ENCODE peak calls at places on chromosomes 5 and 9, in ten cellular contexts. G is GM13976; N is cardiac fibroblast; A is stomach; U is HL-60; L is nephron progenitor cell; W is osteoblast; I is ovary; O is cardiac muscle cell; C is CD8-positive, alpha-beta T cell. R is an unnamed sample.

GRCh38 chr5:82169892-82170291 is 108.3 kb downstream of the RPS23 start:
- DNase-seq in O (no peak), W (no peak), C (no peak), U (no peak), G (peak), I (no peak), N (no peak), L (no peak), A (no peak), R (no peak)

GRCh38 chr5:128469924-128470323 is 68.1 kb downstream of the FBN2 start:
- DNase-seq in A (no peak), C (no peak), W (peak), G (no peak), L (no peak), N (peak), O (no peak), I (no peak), U (no peak), R (peak)

GRCh38 chr5:111075520-111075919 is 4.0 kb downstream of the TSLP start:
- DNase-seq in C (no peak), L (no peak), A (no peak), I (no peak), U (no peak), G (no peak), N (peak), W (peak), O (no peak), R (no peak)

GRCh38 chr9:114053246-114054005 is 24.7 kb downstream of the AMBP start:
- DNase-seq in L (no peak), W (peak), G (no peak), I (no peak), C (no peak), A (peak), N (no peak), O (no peak), U (no peak), R (no peak)

GRCh38 chr5:180787711-180788431 is 14.7 kb downstream of the MGAT1 start:
- DNase-seq in L (no peak), W (peak), N (no peak), G (no peak), I (peak), U (no peak), O (no peak), A (no peak), C (no peak), R (peak)

GRCh38 chr5:176365663-176366574 is 632 bp downstream of the ARL10 start:
- DNase-seq in A (no peak), I (peak), L (peak), N (peak), G (peak), C (no peak), O (peak), W (peak), U (no peak), R (no peak)

GRCh38 chr5:176733586-176734262 is 76.6 kb upstream of the UNC5A start:
- DNase-seq in G (no peak), U (no peak), O (no peak), W (peak), A (no peak), C (no peak), N (no peak), L (no peak), I (peak), R (no peak)

GRCh38 chr9:126122901-126123616 is 203.6 kb upstream of the MVB12B start:
- DNase-seq in C (no peak), L (no peak), U (no peak), G (peak), I (no peak), N (no peak), W (no peak), A (no peak), O (no peak), R (no peak)

GRCh38 chr9:135512904-135513303 is 8.3 kb upstream of the LCN1 start:
- DNase-seq in N (no peak), U (no peak), C (no peak), I (no peak), A (no peak), O (no peak), W (peak), L (no peak), G (no peak), R (no peak)

GRCh38 chr5:5387789-5388188 is 34.7 kb upstream of the ICE1 start:
- DNase-seq in O (no peak), U (no peak), W (no peak), A (no peak), C (no peak), N (no peak), I (no peak), G (no peak), L (no peak), R (no peak)

GRCh38 chr9:16202913-16203734 is 650.3 kb downstream of the CCDC171 start:
- DNase-seq in A (no peak), I (no peak), W (no peak), O (no peak), N (peak), U (no peak), G (no peak), C (no peak), L (no peak), R (peak)

GRCh38 chr5:57499262-57500050 is 16.8 kb upstream of the ACTBL2 start:
- DNase-seq in C (no peak), L (peak), U (no peak), G (peak), W (no peak), A (no peak), O (peak), N (peak), I (no peak), R (peak)

GRCh38 chr9:119052339-119053030 is 316.8 kb downstream of the BRINP1 start:
- DNase-seq in C (no peak), A (no peak), W (no peak), O (no peak), L (no peak), U (no peak), I (no peak), N (no peak), G (no peak), R (no peak)

GRCh38 chr5:652023-652515 is 39.9 kb downstream of the CEP72 start:
- DNase-seq in C (no peak), A (no peak), O (no peak), G (no peak), I (peak), L (no peak), W (no peak), U (no peak), N (no peak), R (no peak)

GRCh38 chr9:108474356-108474755 is 381.4 kb downstream of the ACTL7B start:
- DNase-seq in W (no peak), U (no peak), L (no peak), I (no peak), G (no peak), C (no peak), A (no peak), N (peak), O (no peak), R (peak)

GRCh38 chr5:179187229-179187678 is 127.1 kb downstream of the ZNF354C start:
- DNase-seq in U (no peak), G (no peak), I (no peak), O (no peak), C (no peak), L (no peak), A (no peak), N (no peak), W (peak), R (peak)
- TF ChIP-seq CTCF in U (no peak), G (no peak), I (no peak), O (peak), C (no peak), L (peak), A (no peak), N (peak), W (no peak), R (peak)

GRCh38 chr5:37792976-37793328 is 46.9 kb downstream of the GDNF start:
- DNase-seq in A (no peak), G (no peak), O (no peak), W (peak), N (peak), C (no peak), U (no peak), I (no peak), L (no peak), R (peak)
- TF ChIP-seq CTCF in A (no peak), G (no peak), O (no peak), W (peak), N (no peak), C (no peak), U (no peak), I (no peak), L (no peak), R (no peak)

GRCh38 chr5:59021837-59022514 is 439.1 kb downstream of the RAB3C start:
- DNase-seq in I (no peak), G (no peak), U (no peak), L (no peak), A (peak), C (no peak), N (no peak), W (peak), O (no peak), R (no peak)
- TF ChIP-seq CTCF in I (no peak), G (no peak), U (no peak), L (no peak), A (no peak), C (no peak), N (no peak), W (no peak), O (no peak), R (no peak)

DNA sequence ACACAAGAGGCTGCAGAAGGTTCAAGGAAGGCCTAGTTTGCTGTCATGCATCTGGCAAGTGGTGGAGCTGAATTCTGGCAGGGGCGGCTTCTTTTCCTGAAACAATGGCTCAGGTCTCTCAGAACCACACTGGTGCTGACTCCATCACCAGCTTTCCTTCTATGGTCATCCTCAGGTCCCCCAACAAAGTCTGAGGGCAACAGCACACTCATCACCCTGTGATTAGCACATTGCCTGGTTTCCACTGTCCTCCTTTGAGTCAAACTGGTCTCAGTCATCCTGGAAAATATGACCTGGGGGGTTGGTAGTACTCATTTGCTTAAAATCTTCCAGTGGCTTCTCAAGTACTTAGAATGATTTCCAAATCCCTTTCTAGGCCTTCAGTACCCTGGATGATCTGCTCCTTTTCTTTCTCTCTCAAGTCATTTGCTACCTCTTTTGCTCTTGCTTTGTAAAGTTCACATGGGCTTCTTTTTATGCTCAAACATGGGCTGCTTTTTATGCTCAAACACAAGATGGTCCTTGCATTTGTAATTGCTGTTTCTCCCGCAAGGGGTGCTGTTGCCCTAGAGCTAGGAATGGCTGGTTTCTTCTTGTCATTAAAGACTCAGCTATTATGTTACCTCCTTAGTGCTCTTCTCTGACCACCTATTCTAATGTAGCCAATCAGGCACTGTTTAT is 144.9 kb downstream of the ALDH1A1 start:
- DNase-seq in W (no peak), G (no peak), L (no peak), U (no peak), A (no peak), N (peak), I (no peak), C (no peak), O (no peak), R (no peak)
- TF ChIP-seq CTCF in W (no peak), G (no peak), L (peak), U (no peak), A (no peak), N (peak), I (no peak), C (no peak), O (peak), R (peak)

GRCh38 chr5:174317261-174317894 is 271.9 kb downstream of the NSG2 start:
- DNase-seq in C (no peak), A (no peak), I (peak), O (peak), G (peak), L (peak), N (peak), U (peak), W (peak), R (peak)
- TF ChIP-seq CTCF in C (no peak), A (no peak), I (no peak), O (peak), G (peak), L (peak), N (peak), U (peak), W (peak), R (peak)

GRCh38 chr5:96440185-96440538 is 7.1 kb upstream of the PCSK1 start:
- DNase-seq in C (no peak), G (no peak), U (no peak), L (no peak), I (no peak), W (no peak), A (no peak), N (no peak), O (no peak), R (no peak)

GRCh38 chr5:96434201-96434645 is 1.2 kb upstream of the PCSK1 start:
- DNase-seq in L (peak), W (peak), U (peak), N (peak), C (peak), O (peak), G (peak), A (peak), I (peak), R (peak)

DNA sequence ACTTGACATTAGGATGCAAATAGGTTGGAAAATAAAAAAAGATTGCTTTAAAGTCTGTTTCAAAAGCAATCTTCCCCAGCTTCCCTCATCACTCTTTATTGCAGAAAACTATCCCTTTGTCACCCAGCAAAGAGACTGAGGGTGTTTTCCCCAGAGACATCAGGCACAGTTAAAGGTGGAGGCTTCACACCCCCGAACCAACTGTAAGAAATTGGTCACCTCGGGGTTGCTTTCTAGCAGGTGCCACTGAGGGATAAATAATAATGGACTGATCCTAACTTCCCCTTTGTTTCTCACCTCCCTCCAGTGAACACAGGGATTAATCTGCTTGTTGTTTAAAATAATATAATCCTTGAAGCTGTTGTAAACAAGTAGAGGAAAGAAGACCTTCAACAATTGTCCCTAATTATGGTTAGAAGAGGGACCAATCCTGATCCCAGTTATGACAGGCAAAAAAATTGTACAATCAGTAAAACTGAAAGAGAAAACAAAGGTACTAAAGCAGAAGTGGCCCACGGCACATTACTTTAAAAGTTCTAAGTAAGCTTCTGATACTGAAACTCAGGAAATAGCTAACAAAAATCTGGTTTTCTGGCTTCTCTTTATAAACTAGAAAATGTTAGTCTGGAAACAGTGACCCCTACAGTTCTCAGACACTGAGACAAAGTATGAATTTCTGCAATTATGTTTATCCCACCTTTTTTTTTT is 6.6 kb upstream of the PCSK1 start:
- DNase-seq in A (no peak), N (peak), G (peak), L (no peak), C (no peak), I (no peak), W (no peak), O (no peak), U (no peak), R (no peak)
- TF ChIP-seq CTCF in A (no peak), N (peak), G (no peak), L (no peak), C (no peak), I (no peak), W (peak), O (peak), U (no peak), R (peak)

GRCh38 chr5:136686192-136686872 is 321.0 kb upstream of the TRPC7 start:
- DNase-seq in N (peak), A (no peak), G (no peak), L (no peak), C (no peak), O (peak), W (no peak), U (no peak), I (no peak), R (peak)
- TF ChIP-seq CTCF in N (peak), A (no peak), G (peak), L (peak), C (no peak), O (peak), W (peak), U (no peak), I (no peak), R (peak)

GRCh38 chr9:33480976-33481375 is 7.3 kb upstream of the NOL6 start:
- DNase-seq in W (no peak), C (no peak), U (no peak), G (no peak), O (no peak), I (peak), A (no peak), N (no peak), L (no peak), R (no peak)

GRCh38 chr9:33476503-33476902 is 2.8 kb upstream of the NOL6 start:
- DNase-seq in U (no peak), G (no peak), O (no peak), L (no peak), I (peak), N (no peak), C (no peak), A (no peak), W (no peak), R (no peak)

GRCh38 chr9:33475357-33475756 is 1.6 kb upstream of the NOL6 start:
- DNase-seq in N (no peak), W (no peak), U (no peak), I (no peak), G (no peak), L (no peak), A (no peak), O (no peak), C (no peak), R (no peak)

DNA sequence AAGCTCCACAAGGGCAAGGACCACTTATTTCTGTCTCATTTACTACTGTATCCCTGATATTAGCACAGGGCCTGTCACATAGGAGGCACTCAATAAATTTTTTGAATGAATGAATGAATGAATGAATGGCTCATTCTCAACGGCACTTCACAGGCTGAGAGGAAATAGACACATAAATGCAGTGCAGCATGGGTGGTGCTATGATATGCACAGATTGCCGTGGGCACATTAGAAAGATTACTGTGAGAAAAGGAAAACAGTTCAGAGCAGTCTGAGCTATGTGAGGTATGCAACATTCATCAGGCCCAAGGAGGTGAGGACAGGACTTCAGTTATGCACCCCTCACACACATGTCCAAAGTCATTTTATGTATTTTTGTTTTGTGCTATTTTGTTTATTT is 6.4 kb upstream of the NOL6 start:
- DNase-seq in N (no peak), U (no peak), L (no peak), O (no peak), A (no peak), I (no peak), G (no peak), C (no peak), W (no peak), R (no peak)
- TF ChIP-seq CTCF in N (no peak), U (no peak), L (no peak), O (no peak), A (no peak), I (no peak), G (no peak), C (no peak), W (no peak), R (no peak)

DNA sequence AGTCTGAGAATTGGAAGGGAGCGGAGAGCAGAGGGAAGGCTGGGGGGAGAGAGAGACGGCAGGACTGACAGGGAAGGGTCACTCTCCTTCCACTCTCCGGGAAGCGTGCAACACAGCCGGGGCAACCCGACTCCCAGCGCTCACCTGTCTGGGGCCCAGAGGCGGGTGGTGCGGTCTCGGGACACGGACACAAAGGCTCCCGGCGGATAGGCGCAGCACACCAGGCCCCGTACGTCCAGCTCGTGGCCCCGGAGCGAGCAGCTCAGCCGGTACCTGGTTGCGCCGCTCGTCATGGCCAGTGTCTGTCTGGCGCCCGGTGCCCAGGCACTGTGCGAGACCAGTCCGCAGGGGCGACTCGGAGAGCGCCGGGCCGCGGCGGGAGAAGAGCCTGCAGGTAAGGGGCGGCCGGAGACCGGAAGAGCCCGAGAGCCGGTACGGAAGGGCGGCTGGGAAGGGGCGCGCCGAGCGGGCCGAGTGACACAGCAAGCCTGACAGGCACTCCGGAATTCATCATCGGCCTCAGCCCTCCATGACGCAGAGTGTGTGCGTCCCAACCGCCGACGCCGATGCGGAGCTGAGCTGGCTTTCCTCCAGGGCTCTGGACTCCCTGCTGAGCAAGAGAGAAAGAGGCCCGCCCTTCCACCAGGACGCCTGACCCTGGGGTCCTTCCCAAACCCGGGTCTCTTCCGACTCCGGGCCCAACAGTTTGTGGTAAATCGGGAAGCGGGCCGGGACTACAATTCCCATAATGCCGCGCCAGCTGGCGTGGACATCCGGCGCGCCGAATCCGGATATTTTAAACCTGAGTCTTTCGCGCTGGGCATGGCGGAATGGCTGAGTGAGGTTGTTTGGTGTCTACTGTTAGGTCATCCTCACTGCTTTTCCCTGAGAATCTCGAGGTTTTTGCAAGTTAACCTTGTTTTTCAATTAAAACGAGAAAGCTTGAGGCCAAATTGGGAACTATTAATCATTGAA is at the start of gene PLAA:
- DNase-seq in N (peak), I (peak), L (peak), C (peak), A (peak), U (peak), G (peak), O (peak), W (peak), R (peak)
- TF ChIP-seq CTCF in N (no peak), I (no peak), L (no peak), C (no peak), A (no peak), U (no peak), G (no peak), O (no peak), W (no peak), R (no peak)

GRCh38 chr5:172897691-172898512 is 61.3 kb upstream of the RPL26L1 start:
- DNase-seq in U (no peak), O (no peak), A (no peak), G (no peak), N (peak), L (peak), W (peak), C (no peak), I (no peak), R (peak)
- TF ChIP-seq CTCF in U (no peak), O (no peak), A (no peak), G (no peak), N (peak), L (no peak), W (no peak), C (no peak), I (peak), R (peak)